ENCODE peak calls at places on chromosome 20, in four cellular contexts. F is GM12878, C is K562, E is HepG2. L is an unnamed sample.

GRCh38 chr20:51199920-51200319 is 177.0 kb upstream of the KCNG1 start:
- DNase-seq in F (no peak), E (no peak), C (no peak), L (no peak)

GRCh38 chr20:9839626-9840025 is 750 bp upstream of the PAK5 start:
- DNase-seq in F (no peak), C (no peak), E (no peak), L (no peak)

GRCh38 chr20:14568701-14569100 is 231.3 kb upstream of the FLRT3 start:
- DNase-seq in C (no peak), E (no peak), F (no peak), L (no peak)

GRCh38 chr20:48986899-48987298 is 59.2 kb upstream of the CSE1L start:
- DNase-seq in C (no peak), F (no peak), E (peak; percentile 49), L (no peak)

GRCh38 chr20:34052414-34052813 is 58.7 kb downstream of the RALY start:
- DNase-seq in F (no peak), C (no peak), E (no peak), L (no peak)

GRCh38 chr20:59785986-59786753 is 147.3 kb downstream of the SYCP2 start:
- DNase-seq in E (no peak), F (no peak), C (no peak), L (no peak)

GRCh38 chr20:46406986-46407670 is 713 bp upstream of the ELMO2 start:
- DNase-seq in C (no peak), F (peak; percentile 42), E (peak; percentile 47), L (peak; percentile 22)

GRCh38 chr20:21125072-21125848 is 622 bp upstream of the KIZ start:
- DNase-seq in F (no peak), E (peak; percentile 88), C (no peak), L (peak; percentile 14)

GRCh38 chr20:15814360-15814759 is 758.9 kb downstream of the KIF16B start:
- DNase-seq in E (no peak), C (no peak), F (no peak), L (no peak)

GRCh38 chr20:47922280-47922675 is 137.0 kb upstream of the SULF2 start:
- DNase-seq in F (no peak), C (no peak), E (peak; percentile 68), L (no peak)

GRCh38 chr20:44765091-44765490 is 19.4 kb downstream of the KCNK15 start:
- DNase-seq in F (no peak), C (no peak), E (no peak), L (no peak)
- TF ChIP-seq USF2 in F (no peak), C (no peak), E (no peak), L (no peak)

GRCh38 chr20:58705525-58705924 is 12.9 kb downstream of the NPEPL1 start:
- DNase-seq in E (no peak), F (no peak), C (no peak), L (no peak)
- TF ChIP-seq TCF7 in E (no peak), F (no peak), C (no peak), L (no peak)

GRCh38 chr20:4234128-4234527 is 218.8 kb upstream of the RNF24 start:
- DNase-seq in E (no peak), C (no peak), F (no peak), L (no peak)
- TF ChIP-seq USF2 in E (no peak), C (no peak), F (no peak), L (no peak)

DNA sequence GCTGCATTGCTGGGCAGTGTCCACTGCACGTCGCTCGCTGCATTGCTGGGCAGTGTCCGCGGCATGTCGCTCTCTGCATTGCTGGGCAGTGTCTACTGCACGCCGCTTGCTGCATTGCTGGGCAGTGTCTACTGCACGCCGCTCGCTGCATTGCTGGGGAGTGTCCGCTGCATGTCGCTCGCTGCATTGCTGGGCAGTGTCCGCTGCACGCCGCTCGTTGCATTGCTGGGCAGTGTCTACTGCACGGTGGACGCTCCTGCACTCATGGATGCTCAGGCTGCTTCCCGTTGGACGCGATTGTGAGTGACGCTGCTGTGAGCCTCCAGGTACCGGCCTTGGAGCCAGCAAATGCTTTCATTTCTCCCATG is 97.6 kb downstream of the YTHDF1 start:
- DNase-seq in F (no peak), C (no peak), E (no peak), L (no peak)
- TF ChIP-seq TCF7 in F (no peak), C (no peak), E (no peak), L (no peak)

DNA sequence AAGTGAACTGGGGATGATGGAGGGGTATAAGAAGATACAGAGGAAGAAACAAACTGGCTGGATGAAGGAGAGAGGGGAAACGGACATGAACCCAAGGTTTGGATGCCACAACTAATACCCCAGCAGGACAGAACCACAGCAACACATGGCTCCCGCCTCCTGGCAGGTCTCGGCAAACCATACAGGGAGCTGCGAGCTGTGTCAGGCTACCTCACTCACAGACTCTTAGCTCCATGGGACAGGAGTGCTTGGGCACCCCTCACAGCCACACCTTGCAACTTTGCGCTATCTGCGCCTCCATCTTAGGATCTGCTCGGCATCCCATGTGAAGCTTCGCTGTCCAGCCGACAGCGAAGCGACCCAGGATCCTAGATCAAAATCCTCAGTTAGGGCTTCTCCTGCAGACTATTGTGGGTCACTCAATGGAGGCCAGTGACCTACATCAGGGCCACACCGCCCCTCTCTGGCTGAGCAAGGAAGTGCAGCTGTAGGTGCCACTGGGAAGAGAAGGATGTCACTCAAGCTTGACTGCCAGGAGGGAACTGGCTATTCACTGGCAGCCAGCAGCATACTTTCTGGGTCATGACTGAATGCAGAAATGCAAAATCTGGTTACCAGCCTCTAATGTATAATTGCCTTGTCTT is 174.4 kb upstream of the RIN2 start:
- DNase-seq in C (peak; percentile 70), F (no peak), E (peak; percentile 51), L (peak; percentile 93)
- TF ChIP-seq USF2 in C (no peak), F (no peak), E (no peak), L (no peak)

GRCh38 chr20:37220796-37221195 is 40.8 kb downstream of the GHRH start:
- DNase-seq in E (no peak), C (no peak), F (no peak), L (no peak)

GRCh38 chr20:37225146-37225545 is 36.5 kb downstream of the GHRH start:
- DNase-seq in C (no peak), E (no peak), F (no peak), L (no peak)

GRCh38 chr20:37220255-37220654 is 40.9 kb upstream of the MROH8 start:
- DNase-seq in F (no peak), C (no peak), E (no peak), L (no peak)

GRCh38 chr20:37222086-37222485 is 39.5 kb downstream of the GHRH start:
- DNase-seq in F (no peak), C (no peak), E (no peak), L (no peak)

DNA sequence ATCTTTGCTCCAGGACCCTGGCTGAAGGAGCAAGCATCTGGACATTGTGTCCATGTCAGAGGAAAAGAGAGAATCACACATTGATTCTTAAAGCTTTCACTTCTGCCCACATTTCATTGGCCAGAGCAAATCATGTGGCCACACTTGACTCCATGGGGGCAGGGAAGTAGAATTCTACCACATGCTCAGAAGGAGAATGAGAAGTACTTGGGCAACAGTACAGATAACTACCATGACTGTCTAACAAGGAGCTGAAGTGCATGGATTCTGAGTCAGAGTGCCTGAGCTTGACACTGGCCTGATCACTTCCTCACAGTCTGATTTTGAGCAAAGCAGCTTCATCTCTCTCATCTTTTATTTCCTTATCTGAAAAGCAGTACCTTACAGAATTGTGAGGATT is 38.6 kb downstream of the GHRH start:
- DNase-seq in E (no peak), F (no peak), C (no peak), L (no peak)
- TF ChIP-seq TCF7 in E (no peak), F (no peak), C (no peak), L (no peak)